ENCODE peak calls at places on chromosomes 3 and 15, in five cellular contexts. O is GM13977, X is GM23338, C is HFFc6, E is dorsolateral prefrontal cortex. N is an unnamed sample.

GRCh38 chr3:41907330-41908073 is 54.4 kb downstream of the ULK4 start:
- DNase-seq in O (no peak), X (no peak), C (peak), E (no peak), N (no peak)

GRCh38 chr3:40618158-40618557 is 93.4 kb downstream of the ZNF621 start:
- DNase-seq in O (no peak), X (no peak), C (no peak), E (no peak), N (no peak)

GRCh38 chr3:13200951-13201350 is 127.7 kb upstream of the IQSEC1 start:
- DNase-seq in O (no peak), X (peak), C (no peak), E (no peak), N (no peak)

GRCh38 chr3:78204977-78205376 is 1165.1 kb downstream of the ROBO2 start:
- DNase-seq in O (no peak), X (peak), C (peak), E (no peak), N (no peak)

GRCh38 chr3:38297947-38298711 is 16.0 kb downstream of the SLC22A14 start:
- DNase-seq in O (no peak), X (peak), C (peak), E (no peak), N (no peak)

GRCh38 chr15:73753250-73754130 is at the start of gene INSYN1:
- DNase-seq in O (no peak), X (peak), C (no peak), E (no peak), N (no peak)

GRCh38 chr3:5811051-5811450 is 623.5 kb downstream of the EDEM1 start:
- DNase-seq in O (no peak), X (no peak), C (no peak), E (no peak), N (no peak)

GRCh38 chr3:114383875-114384557 is 90.2 kb downstream of the TIGIT start:
- DNase-seq in O (peak), X (peak), C (peak), E (peak), N (peak)

GRCh38 chr3:58630081-58630709 is 36.4 kb downstream of the FAM3D start:
- DNase-seq in O (peak), X (peak), C (peak), E (no peak), N (peak)
- TF ChIP-seq CTCF in O (peak), X (peak), C (peak), E (peak), N (peak)

GRCh38 chr3:153287017-153287416 is 125.0 kb downstream of the RAP2B start:
- DNase-seq in O (no peak), X (no peak), C (no peak), E (no peak), N (no peak)

GRCh38 chr3:153284282-153284938 is 122.4 kb downstream of the RAP2B start:
- DNase-seq in O (no peak), X (no peak), C (peak), E (no peak), N (no peak)

GRCh38 chr3:153289334-153289808 is 127.3 kb downstream of the RAP2B start:
- DNase-seq in O (no peak), X (no peak), C (peak), E (no peak), N (no peak)

GRCh38 chr3:153285982-153286381 is 124.0 kb downstream of the RAP2B start:
- DNase-seq in O (no peak), X (no peak), C (no peak), E (no peak), N (no peak)

GRCh38 chr3:153285194-153285641 is 123.2 kb downstream of the RAP2B start:
- DNase-seq in O (no peak), X (peak), C (peak), E (no peak), N (no peak)
- TF ChIP-seq CTCF in O (no peak), X (no peak), C (peak), E (no peak), N (no peak)

DNA sequence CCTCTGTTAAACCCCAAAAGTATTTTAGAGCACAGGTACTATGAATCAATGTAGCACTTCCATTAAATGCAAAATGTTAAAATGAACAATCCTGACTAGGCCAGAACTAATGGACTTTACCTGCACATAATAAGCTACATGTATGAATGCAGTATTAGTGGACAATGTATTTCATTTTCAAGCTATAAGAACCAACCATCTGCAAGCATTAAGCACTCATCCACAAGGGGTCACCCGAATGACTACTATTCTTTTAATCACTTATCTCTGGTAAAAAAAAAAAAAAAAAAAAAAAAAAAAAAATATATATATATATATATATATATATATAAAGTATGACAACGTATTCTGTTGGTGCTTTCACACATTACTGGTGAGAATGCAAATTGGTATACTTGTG is 7.2 kb downstream of the HERC1 start:
- DNase-seq in O (no peak), X (no peak), C (peak), E (no peak), N (no peak)
- TF ChIP-seq CTCF in O (peak), X (no peak), C (peak), E (no peak), N (peak)

DNA sequence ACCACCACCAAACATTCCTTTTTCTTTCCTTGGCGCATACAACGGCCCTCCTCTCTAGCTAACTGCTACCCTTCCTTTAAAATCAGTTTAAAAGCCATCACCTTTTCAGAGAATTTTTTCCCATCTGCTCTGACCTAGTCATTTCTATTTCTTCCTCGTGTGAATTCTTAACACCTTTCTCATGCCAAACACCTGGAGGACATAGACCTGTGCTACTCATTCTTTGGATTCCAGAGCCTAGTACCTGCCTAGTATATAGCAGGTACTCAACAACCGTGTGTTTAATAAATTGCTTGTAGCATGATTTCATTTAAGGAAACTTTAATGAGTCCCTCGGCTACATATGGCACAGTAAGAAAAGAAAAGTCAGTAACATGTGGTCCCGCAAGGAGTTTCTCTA is 2.0 kb upstream of the TPM1 start:
- DNase-seq in O (no peak), X (peak), C (no peak), E (no peak), N (no peak)
- TF ChIP-seq CTCF in O (no peak), X (no peak), C (no peak), E (no peak), N (no peak)

DNA sequence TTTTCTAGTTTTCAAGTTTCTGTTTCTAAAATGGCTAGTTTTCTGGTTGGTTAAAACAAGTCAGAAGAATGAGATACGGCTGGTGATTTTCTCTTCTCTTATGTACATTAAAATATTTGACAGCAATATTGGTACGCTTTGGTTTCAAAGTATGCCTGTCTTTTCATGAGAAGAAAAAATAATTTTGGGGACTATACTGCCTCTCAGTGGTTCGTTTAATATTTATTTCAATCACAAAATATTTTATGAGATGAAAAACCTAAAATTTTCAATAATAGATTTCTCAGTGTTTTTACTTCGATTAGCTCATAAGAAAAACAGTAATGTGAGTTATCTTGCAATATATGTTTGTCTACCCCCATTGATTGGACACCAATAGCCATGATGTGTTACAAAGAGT is 72.8 kb upstream of the AADACL2 start:
- DNase-seq in O (no peak), X (no peak), C (no peak), E (no peak), N (no peak)
- TF ChIP-seq CTCF in O (no peak), X (no peak), C (peak), E (peak), N (no peak)

DNA sequence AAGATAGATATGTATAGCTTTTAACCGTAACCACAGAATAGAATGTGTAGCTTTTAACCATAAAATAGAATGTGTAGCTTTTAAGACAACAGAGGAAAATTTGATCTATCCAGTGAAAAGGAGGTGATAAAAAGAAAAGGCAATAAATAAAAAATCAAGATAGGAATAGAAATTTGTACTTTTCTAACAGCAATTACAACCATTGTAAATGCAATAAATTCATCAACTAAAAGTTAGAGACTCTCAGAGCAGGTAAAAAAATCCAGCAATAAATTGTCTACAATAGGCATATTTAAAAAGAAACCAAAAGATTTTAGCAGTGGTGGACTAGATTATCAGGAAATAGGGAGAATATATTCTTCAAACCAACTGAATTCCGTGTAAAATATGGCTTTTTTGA is 63.8 kb upstream of the ABHD2 start:
- DNase-seq in O (no peak), X (no peak), C (no peak), E (no peak), N (no peak)
- TF ChIP-seq CTCF in O (no peak), X (no peak), C (no peak), E (no peak), N (no peak)

GRCh38 chr3:62659660-62660059 is 215.6 kb downstream of the CADPS start:
- DNase-seq in O (no peak), X (peak), C (no peak), E (no peak), N (no peak)
- TF ChIP-seq CTCF in O (peak), X (peak), C (peak), E (no peak), N (no peak)

GRCh38 chr15:66706840-66707239 is 4.8 kb downstream of the SMAD6 start:
- DNase-seq in O (no peak), X (no peak), C (no peak), E (no peak), N (no peak)

GRCh38 chr15:66705277-66705927 is 3.4 kb downstream of the SMAD6 start:
- DNase-seq in O (no peak), X (no peak), C (no peak), E (no peak), N (no peak)

GRCh38 chr15:66704783-66705113 is 2.7 kb downstream of the SMAD6 start:
- DNase-seq in O (no peak), X (no peak), C (no peak), E (no peak), N (no peak)

GRCh38 chr15:66707310-66708160 is 5.5 kb downstream of the SMAD6 start:
- DNase-seq in O (no peak), X (peak), C (peak), E (no peak), N (no peak)

GRCh38 chr15:66706225-66706732 is 4.2 kb downstream of the SMAD6 start:
- DNase-seq in O (peak), X (no peak), C (peak), E (no peak), N (no peak)
- TF ChIP-seq CTCF in O (peak), X (peak), C (peak), E (no peak), N (no peak)

GRCh38 chr3:60517134-60517533 is 734.1 kb downstream of the FHIT start:
- DNase-seq in O (no peak), X (no peak), C (no peak), E (no peak), N (no peak)
- TF ChIP-seq CTCF in O (no peak), X (no peak), C (no peak), E (no peak), N (no peak)